ENCODE peak calls at places on chromosomes 6 and 20, in nine cellular contexts. Z, P, S, B, L, E, U, D and K are unnamed samples.

GRCh38 chr6:53410508-53411258 is 61.9 kb upstream of the ELOVL5 start:
- DNase-seq in P (peak; percentile 13), U (peak; percentile 65), E (peak; percentile 56), Z (peak; percentile 41), L (peak; percentile 67), D (no peak), S (no peak), B (peak; percentile 42), K (no peak)

GRCh38 chr20:53829086-53829703 is 235.6 kb upstream of the ZNF217 start:
- DNase-seq in E (peak; percentile 89), L (peak; percentile 15), Z (no peak), S (no peak), U (no peak), B (no peak), P (no peak), D (no peak), K (no peak)

GRCh38 chr6:31700716-31701401 is 2.3 kb downstream of the ABHD16A start:
- DNase-seq in P (no peak), Z (no peak), S (no peak), B (no peak), L (no peak), U (no peak), D (no peak), E (no peak), K (no peak)

GRCh38 chr6:33197431-33198048 is 2.9 kb downstream of the RXRB start:
- DNase-seq in S (no peak), E (peak; percentile 70), Z (peak; percentile 86), P (no peak), B (no peak), U (peak; percentile 69), D (no peak), L (no peak), K (peak; percentile 36)

GRCh38 chr6:151257984-151258445 is 18.2 kb downstream of the AKAP12 start:
- DNase-seq in L (no peak), E (no peak), S (no peak), D (no peak), Z (peak; percentile 41), B (no peak), U (no peak), P (no peak), K (no peak)

GRCh38 chr20:62668441-62669027 is 26.2 kb downstream of the SLCO4A1 start:
- DNase-seq in B (peak; percentile 66), S (peak; percentile 64), D (no peak), L (peak; percentile 79), E (peak; percentile 76), P (peak; percentile 60), Z (peak; percentile 87), U (no peak), K (peak; percentile 55)

GRCh38 chr6:21003780-21004541 is 469.7 kb downstream of the CDKAL1 start:
- DNase-seq in Z (no peak), U (no peak), S (no peak), L (no peak), E (peak; percentile 93), P (no peak), D (no peak), B (no peak), K (no peak)

GRCh38 chr6:133501675-133502275 is 260.6 kb downstream of the EYA4 start:
- DNase-seq in L (no peak), P (no peak), S (no peak), B (no peak), D (no peak), E (no peak), Z (no peak), U (no peak), K (no peak)

GRCh38 chr20:46701556-46701955 is 7.9 kb upstream of the SLC2A10 start:
- DNase-seq in L (no peak), S (no peak), E (no peak), D (no peak), P (no peak), U (no peak), Z (no peak), B (no peak), K (no peak)

GRCh38 chr20:35541783-35542662 is at the start of gene ERGIC3:
- DNase-seq in L (peak; percentile 98), D (peak; percentile 99), U (peak; percentile 98), P (peak; percentile 96), B (peak; percentile 97), Z (peak; percentile 98), S (peak; percentile 97), E (peak; percentile 96), K (peak; percentile 95)

GRCh38 chr6:23731609-23732008 is 394.4 kb upstream of the NRSN1 start:
- DNase-seq in P (no peak), E (no peak), S (no peak), Z (no peak), B (no peak), U (no peak), D (no peak), L (no peak), K (no peak)

GRCh38 chr6:37175332-37176267 is 5.6 kb downstream of the PIM1 start:
- DNase-seq in S (no peak), L (no peak), B (no peak), D (no peak), E (no peak), Z (no peak), U (no peak), P (no peak), K (no peak)

GRCh38 chr20:38726849-38727601 is 2.7 kb downstream of the SLC32A1 start:
- DNase-seq in U (no peak), L (no peak), P (no peak), S (no peak), D (no peak), Z (peak; percentile 54), E (peak; percentile 31), B (no peak), K (no peak)

GRCh38 chr20:17066955-17067354 is 159.9 kb upstream of the PCSK2 start:
- DNase-seq in S (no peak), Z (no peak), B (no peak), E (no peak), D (no peak), P (no peak), U (no peak), L (no peak), K (no peak)

GRCh38 chr20:17062712-17063111 is 164.1 kb upstream of the PCSK2 start:
- DNase-seq in E (no peak), L (no peak), S (no peak), P (no peak), D (no peak), Z (no peak), B (no peak), U (no peak), K (no peak)

GRCh38 chr20:17059465-17059864 is 167.4 kb upstream of the PCSK2 start:
- DNase-seq in D (no peak), B (no peak), L (no peak), E (no peak), U (no peak), Z (no peak), P (no peak), S (no peak), K (no peak)

DNA sequence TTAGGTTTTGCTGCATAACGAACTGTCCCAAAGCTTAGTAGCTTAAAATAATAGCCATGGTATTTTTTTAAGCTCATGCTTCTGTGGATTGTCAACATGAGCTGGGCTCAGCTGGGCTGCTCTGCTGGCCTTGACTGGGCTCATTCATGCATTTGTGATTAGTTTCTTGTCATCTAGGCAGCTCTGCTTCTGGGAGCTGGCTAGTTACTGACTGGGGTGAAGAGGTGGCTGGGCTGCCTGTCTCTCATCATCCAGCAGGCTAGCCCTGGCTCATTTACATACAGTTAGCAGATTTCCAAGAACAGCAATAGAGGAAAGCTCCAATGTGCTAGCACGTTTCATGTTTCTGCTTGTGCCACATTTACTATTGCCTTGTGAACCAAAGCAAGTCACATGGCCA is 165.1 kb upstream of the PCSK2 start:
- DNase-seq in L (no peak), S (no peak), Z (no peak), B (no peak), E (no peak), U (no peak), P (no peak), D (no peak), K (no peak)
- H3K27ac ChIP-seq in L (no peak overlapping the region), S (no peak overlapping the region), Z (no peak overlapping the region), B (no peak overlapping the region), E (no peak overlapping the region), U (no peak overlapping the region), P (no peak overlapping the region), D (no peak overlapping the region), K (no peak overlapping the region)

GRCh38 chr20:25864986-25865714 is 168.5 kb upstream of the ZNF337 start:
- DNase-seq in Z (no peak), P (no peak), U (peak; percentile 39), B (no peak), S (no peak), D (no peak), E (no peak), L (no peak), K (no peak)

GRCh38 chr20:25860531-25861150 is 164.0 kb upstream of the ZNF337 start:
- DNase-seq in L (peak; percentile 44), E (no peak), S (no peak), P (no peak), D (no peak), Z (no peak), U (peak; percentile 42), B (no peak), K (no peak)

GRCh38 chr20:25865715-25866656 is 169.3 kb upstream of the ZNF337 start:
- DNase-seq in L (peak; percentile 85), Z (peak; percentile 82), B (peak; percentile 78), S (peak; percentile 75), P (peak; percentile 65), U (peak; percentile 83), E (peak; percentile 75), D (no peak), K (peak; percentile 57)

GRCh38 chr20:25864326-25864970 is 167.8 kb upstream of the ZNF337 start:
- DNase-seq in D (no peak), E (no peak), B (no peak), S (no peak), Z (no peak), L (no peak), U (no peak), P (no peak), K (no peak)

GRCh38 chr20:25863536-25864325 is 167.1 kb upstream of the ZNF337 start:
- DNase-seq in B (no peak), Z (no peak), U (peak; percentile 52), S (no peak), E (peak; percentile 15), L (no peak), P (no peak), D (peak; percentile 93), K (no peak)
- TF ChIP-seq CTCF in B (no peak), Z (no peak), U (no peak), S (no peak), E (no peak), L (no peak), P (no peak), D (no peak), K (no peak)

DNA sequence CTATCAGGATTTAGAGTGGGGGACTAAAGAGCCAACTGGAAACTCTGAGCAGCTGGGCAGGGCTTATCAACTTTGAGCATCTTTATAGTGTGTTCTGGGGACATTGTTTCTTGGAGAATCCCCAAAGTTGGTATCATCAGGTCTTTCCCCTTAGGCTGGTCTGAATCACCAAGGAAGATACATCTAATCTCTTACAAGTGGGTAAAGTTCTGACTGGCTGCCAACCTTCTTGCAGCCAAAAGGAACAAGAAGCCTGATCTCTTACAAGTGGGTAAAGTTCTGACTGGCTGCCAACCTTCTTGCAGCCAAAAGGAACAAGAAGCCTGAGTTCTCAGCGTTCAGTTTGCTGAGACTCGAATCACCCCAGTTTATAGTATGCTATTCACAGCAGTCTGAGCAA is 1.6 kb upstream of the MED23 start:
- DNase-seq in S (no peak), Z (peak; percentile 81), B (no peak), U (no peak), D (no peak), P (no peak), E (no peak), L (no peak), K (peak; percentile 92)
- H3K27ac ChIP-seq in S (peak overlapping the region; percentile 37), Z (peak overlapping the region; percentile 5), B (no peak overlapping the region), U (peak overlapping the region; percentile 34), D (peak overlapping the region; percentile 44), P (no peak overlapping the region), E (no peak overlapping the region), L (no peak overlapping the region), K (peak overlapping the region; percentile 70)

GRCh38 chr6:157323924-157324276 is 581 bp upstream of the TMEM242 start:
- DNase-seq in B (peak; percentile 80), E (peak; percentile 89), U (peak; percentile 85), L (peak; percentile 89), D (peak; percentile 90), S (peak; percentile 76), P (peak; percentile 78), Z (peak; percentile 83), K (peak; percentile 60)
- TF ChIP-seq CTCF in B (no peak), E (no peak), U (no peak), L (no peak), D (no peak), S (no peak), P (no peak), Z (no peak), K (no peak)